ENCODE peak calls at places on chromosomes 4 and X, in six cellular contexts. J is ovary, L is heart left ventricle, I is A549, D is stomach, Z is GM12878. H is an unnamed sample.

GRCh38 chr4:75599647-75600046 is 30.7 kb downstream of the CDKL2 start:
- DNase-seq in D (no peak), I (no peak), Z (no peak), L (no peak), J (no peak), H (no peak)

GRCh38 chrX:30317308-30317707 is 8.1 kb upstream of the NR0B1 start:
- DNase-seq in I (no peak), D (no peak), L (no peak), Z (no peak), J (no peak), H (no peak)

GRCh38 chrX:126164689-126165400 is 1.2 kb downstream of the DCAF12L2 start:
- DNase-seq in D (no peak), J (no peak), I (no peak), L (no peak), Z (no peak), H (peak)

GRCh38 chr4:164621886-164622521 is 131.9 kb upstream of the SMIM31 start:
- DNase-seq in J (no peak), L (no peak), I (no peak), D (no peak), Z (no peak), H (no peak)

GRCh38 chr4:144582105-144582850 is 63.7 kb upstream of the HHIP start:
- DNase-seq in I (no peak), L (no peak), J (no peak), D (no peak), Z (no peak), H (no peak)

GRCh38 chr4:150070464-150071170 is 7.6 kb upstream of the DCLK2 start:
- DNase-seq in I (no peak), L (no peak), Z (no peak), J (no peak), D (no peak), H (no peak)

GRCh38 chrX:10841579-10841978 is 221.2 kb upstream of the MID1 start:
- DNase-seq in J (no peak), Z (no peak), D (no peak), I (no peak), L (no peak), H (no peak)

GRCh38 chrX:130975947-130976346 is 72.9 kb upstream of the ENOX2 start:
- DNase-seq in J (no peak), Z (no peak), L (no peak), I (peak), D (no peak), H (no peak)

GRCh38 chr4:88097301-88097700 is 61.1 kb downstream of the ABCG2 start:
- DNase-seq in L (no peak), J (no peak), D (no peak), Z (no peak), I (no peak), H (no peak)

GRCh38 chr4:10164877-10165283 is 48.3 kb upstream of the WDR1 start:
- DNase-seq in D (peak), Z (no peak), I (peak), J (no peak), L (peak), H (no peak)

GRCh38 chr4:146175541-146176453 is at the start of gene LSM6:
- DNase-seq in J (peak), I (peak), D (peak), L (peak), Z (peak), H (peak)
- TF ChIP-seq POLR2A in J (peak), I (peak), D (no peak), L (no peak), Z (peak), H (peak)

DNA sequence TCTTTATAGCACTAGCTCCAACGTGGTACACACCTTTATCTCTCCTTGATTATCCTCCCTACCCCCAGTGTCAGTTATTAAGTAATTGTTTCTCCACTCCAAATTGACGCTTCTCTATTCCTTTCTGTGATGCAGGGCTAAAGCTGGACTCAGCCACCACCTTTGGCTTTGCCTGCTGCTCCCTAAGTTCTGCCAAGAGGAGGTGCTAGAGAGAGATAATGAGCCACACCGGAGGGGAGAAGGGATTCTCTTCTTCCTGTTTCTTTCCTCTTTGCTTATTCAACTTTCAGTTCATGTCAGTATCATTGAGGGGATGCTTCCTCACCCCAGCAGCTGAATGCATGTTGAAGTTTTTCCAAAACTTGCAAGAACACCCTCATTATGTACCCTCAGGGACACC is 176.5 kb downstream of the GBA3 start:
- DNase-seq in Z (no peak), D (no peak), J (no peak), L (no peak), I (no peak), H (no peak)
- TF ChIP-seq CTCF in Z (no peak), D (no peak), J (no peak), L (no peak), I (no peak), H (no peak)

DNA sequence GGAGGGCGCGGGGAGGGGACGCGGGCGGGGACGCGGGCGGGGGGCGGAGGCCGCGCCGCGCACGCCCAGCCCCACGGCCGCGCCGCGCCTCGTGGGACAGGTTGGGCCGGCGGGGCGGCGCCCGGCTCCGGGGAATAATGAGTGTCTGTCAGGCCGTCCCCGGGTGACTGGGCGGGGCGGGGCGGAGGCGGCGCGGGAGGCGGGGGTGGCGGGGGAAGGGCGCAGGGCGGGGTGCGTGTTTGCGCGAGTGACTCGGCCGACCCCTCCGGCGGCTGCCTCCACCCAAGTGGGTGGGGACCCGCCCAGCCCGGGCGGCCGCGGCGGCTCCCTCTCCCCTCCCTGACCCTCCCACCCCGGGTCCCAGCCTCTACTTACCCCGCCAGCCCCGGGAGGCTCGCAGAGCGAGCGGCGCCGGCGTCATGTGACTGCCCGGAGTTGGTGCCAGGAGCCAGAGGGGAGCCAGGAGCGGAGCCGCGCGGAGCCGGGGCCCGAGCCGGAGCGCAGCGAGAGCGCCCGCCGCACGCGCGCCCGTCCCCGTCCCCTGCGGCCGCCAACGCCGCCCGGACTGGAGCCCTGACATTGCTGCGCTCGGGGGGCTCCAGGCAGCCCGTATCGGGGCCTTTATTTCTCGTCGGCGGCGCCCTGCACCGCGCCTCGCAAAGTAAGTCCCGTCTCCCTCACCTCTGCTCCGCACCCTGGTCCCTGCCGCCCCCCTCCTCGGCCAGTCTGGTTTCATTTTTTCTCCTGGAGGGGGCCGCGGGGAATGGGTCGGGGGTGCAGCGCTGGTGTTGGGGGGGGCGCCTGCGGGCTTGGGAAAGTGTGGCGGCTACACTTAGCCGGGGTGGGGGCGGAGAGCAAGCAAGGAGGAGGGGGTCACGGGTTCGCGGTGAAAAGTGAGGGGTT is at the start of gene KLF3:
- DNase-seq in J (peak), D (peak), Z (no peak), I (peak), L (peak), H (peak)
- TF ChIP-seq POLR2A in J (peak), D (no peak), Z (peak), I (peak), L (no peak), H (peak)

GRCh38 chr4:138521809-138522208 is 279.7 kb upstream of the SLC7A11 start:
- DNase-seq in L (no peak), Z (no peak), J (no peak), D (no peak), I (no peak), H (no peak)

GRCh38 chr4:138519436-138519835 is 277.3 kb upstream of the SLC7A11 start:
- DNase-seq in Z (no peak), I (no peak), D (no peak), J (no peak), L (no peak), H (no peak)

GRCh38 chr4:138522366-138522765 is 280.2 kb upstream of the SLC7A11 start:
- DNase-seq in J (no peak), L (no peak), Z (no peak), D (no peak), I (no peak), H (no peak)
- TF ChIP-seq CTCF in J (no peak), L (no peak), Z (peak), D (no peak), I (no peak), H (peak)

H was measured in right lobe of liver.